ENCODE peak calls at places on chromosomes 5 and 9, in six cellular contexts. A, E, R, C, I and X are unnamed samples.

GRCh38 chr5:151357097-151357496 is 9.7 kb upstream of the SLC36A2 start:
- DNase-seq in A (no peak), E (no peak), R (no peak), C (no peak), I (no peak), X (no peak)

GRCh38 chr9:137218212-137218753 is 3.8 kb downstream of the RNF208 start:
- DNase-seq in A (no peak), E (no peak), R (no peak), C (no peak), I (no peak), X (no peak)

GRCh38 chr5:35884125-35884788 is 27.6 kb downstream of the IL7R start:
- DNase-seq in A (peak), E (no peak), R (no peak), C (no peak), I (no peak), X (no peak)

GRCh38 chr5:10913846-10914245 is 152.8 kb upstream of the DAP start:
- DNase-seq in A (no peak), E (no peak), R (no peak), C (no peak), I (no peak), X (no peak)

GRCh38 chr5:143833179-143833578 is 21.2 kb downstream of the HMHB1 start:
- DNase-seq in A (no peak), E (no peak), R (no peak), C (no peak), I (no peak), X (no peak)

GRCh38 chr9:9054354-9054992 is 1254.9 kb upstream of the DMAC1 start:
- DNase-seq in A (no peak), E (no peak), R (no peak), C (no peak), I (no peak), X (no peak)

GRCh38 chr9:134871941-134872340 is 8.7 kb upstream of the FCN2 start:
- DNase-seq in A (peak), E (no peak), R (no peak), C (peak), I (no peak), X (no peak)

GRCh38 chr9:125240649-125240999 is 519 bp downstream of the HSPA5 start:
- DNase-seq in A (peak), E (no peak), R (peak), C (no peak), I (peak), X (peak)

GRCh38 chr9:77927265-77927664 is 104.3 kb downstream of the GNAQ start:
- DNase-seq in A (no peak), E (no peak), R (no peak), C (no peak), I (no peak), X (no peak)

GRCh38 chr9:133773889-133774655 is 35.9 kb upstream of the SARDH start:
- DNase-seq in A (no peak), E (no peak), R (peak), C (peak), I (no peak), X (peak)

GRCh38 chr5:167348286-167348926 is 943.0 kb upstream of the WWC1 start:
- DNase-seq in A (no peak), E (no peak), R (no peak), C (no peak), I (no peak), X (peak)

GRCh38 chr9:76115396-76115795 is 224.9 kb downstream of the PCSK5 start:
- DNase-seq in A (no peak), E (no peak), R (no peak), C (no peak), I (no peak), X (no peak)

GRCh38 chr5:168951764-168952163 is 349.2 kb downstream of the SLIT3 start:
- DNase-seq in A (no peak), E (no peak), R (no peak), C (no peak), I (no peak), X (no peak)

GRCh38 chr9:104923740-104924139 is 4.2 kb downstream of the ABCA1 start:
- DNase-seq in A (no peak), E (no peak), R (no peak), C (no peak), I (no peak), X (no peak)

GRCh38 chr9:33446507-33447403 is 638 bp downstream of the AQP3 start:
- DNase-seq in A (peak), E (peak), R (peak), C (peak), I (peak), X (no peak)

GRCh38 chr5:54296386-54296785 is 14.0 kb downstream of the ARL15 start:
- DNase-seq in A (no peak), E (no peak), R (no peak), C (no peak), I (no peak), X (no peak)

GRCh38 chr5:115193295-115193694 is 23.6 kb upstream of the TRIM36 start:
- DNase-seq in A (no peak), E (no peak), R (no peak), C (no peak), I (no peak), X (no peak)

GRCh38 chr9:93965830-93966577 is 10.8 kb upstream of the BARX1 start:
- DNase-seq in A (no peak), E (no peak), R (no peak), C (no peak), I (no peak), X (no peak)

GRCh38 chr9:126063326-126063725 is 263.3 kb upstream of the MVB12B start:
- DNase-seq in A (no peak), E (no peak), R (no peak), C (no peak), I (no peak), X (no peak)

GRCh38 chr9:16637938-16638337 is 232.5 kb downstream of the BNC2 start:
- DNase-seq in A (no peak), E (no peak), R (no peak), C (no peak), I (no peak), X (no peak)

GRCh38 chr9:108634669-108635462 is 220.9 kb downstream of the ACTL7B start:
- DNase-seq in A (no peak), E (no peak), R (no peak), C (no peak), I (no peak), X (no peak)

GRCh38 chr9:93820667-93821306 is 134.4 kb downstream of the BARX1 start:
- DNase-seq in A (peak), E (no peak), R (no peak), C (no peak), I (no peak), X (no peak)